ENCODE peak calls at places on chromosomes 5 and 9, in six cellular contexts. One of them, this sample, is unnamed.

GRCh38 chr5:67986761-67987160 is 228.8 kb upstream of the PIK3R1 start:
- DNase-seq in stimulated activated CD4-positive, alpha-beta T cell treated with anti-CD3 and anti-CD28 coated beads, Interleukin-1b, Interleukin-23, amount 100 ng/mL, for 4 hours: no peak
- DNase-seq in AG04450: no peak
- DNase-seq in germinal center: no peak
- DNase-seq in pancreas: no peak
- DNase-seq in heart left ventricle: no peak
- DNase-seq in this sample: no peak

GRCh38 chr9:134546231-134546731 is 95.3 kb upstream of the COL5A1 start:
- DNase-seq in pancreas: no peak
- DNase-seq in stimulated activated CD4-positive, alpha-beta T cell treated with anti-CD3 and anti-CD28 coated beads, Interleukin-1b, Interleukin-23, amount 100 ng/mL, for 4 hours: no peak
- DNase-seq in germinal center: no peak
- DNase-seq in heart left ventricle: no peak
- DNase-seq in AG04450: no peak
- DNase-seq in this sample: no peak

GRCh38 chr9:131469369-131469768 is 33.3 kb upstream of the POMT1 start:
- DNase-seq in heart left ventricle: no peak
- DNase-seq in stimulated activated CD4-positive, alpha-beta T cell treated with anti-CD3 and anti-CD28 coated beads, Interleukin-1b, Interleukin-23, amount 100 ng/mL, for 4 hours: no peak
- DNase-seq in pancreas: no peak
- DNase-seq in AG04450: no peak
- DNase-seq in germinal center: no peak
- DNase-seq in this sample: no peak

GRCh38 chr5:170159947-170160346 is 54.2 kb downstream of the FOXI1 start:
- DNase-seq in stimulated activated CD4-positive, alpha-beta T cell treated with anti-CD3 and anti-CD28 coated beads, Interleukin-1b, Interleukin-23, amount 100 ng/mL, for 4 hours: no peak
- DNase-seq in pancreas: no peak
- DNase-seq in germinal center: no peak
- DNase-seq in heart left ventricle: no peak
- DNase-seq in AG04450: no peak
- DNase-seq in this sample: no peak

GRCh38 chr9:20782289-20782688 is 98.2 kb downstream of the FOCAD start:
- DNase-seq in stimulated activated CD4-positive, alpha-beta T cell treated with anti-CD3 and anti-CD28 coated beads, Interleukin-1b, Interleukin-23, amount 100 ng/mL, for 4 hours: no peak
- DNase-seq in heart left ventricle: no peak
- DNase-seq in AG04450: no peak
- DNase-seq in pancreas: no peak
- DNase-seq in germinal center: no peak
- DNase-seq in this sample: no peak

GRCh38 chr9:21616082-21616778 is 134.1 kb upstream of the IFNE start:
- DNase-seq in AG04450: peak; percentile 87
- DNase-seq in pancreas: no peak
- DNase-seq in stimulated activated CD4-positive, alpha-beta T cell treated with anti-CD3 and anti-CD28 coated beads, Interleukin-1b, Interleukin-23, amount 100 ng/mL, for 4 hours: no peak
- DNase-seq in germinal center: no peak
- DNase-seq in heart left ventricle: no peak
- DNase-seq in this sample: no peak

GRCh38 chr5:89313044-89313443 is 430.1 kb upstream of the MEF2C start:
- DNase-seq in AG04450: no peak
- DNase-seq in germinal center: no peak
- DNase-seq in stimulated activated CD4-positive, alpha-beta T cell treated with anti-CD3 and anti-CD28 coated beads, Interleukin-1b, Interleukin-23, amount 100 ng/mL, for 4 hours: no peak
- DNase-seq in pancreas: no peak
- DNase-seq in heart left ventricle: no peak
- DNase-seq in this sample: no peak

GRCh38 chr5:151692312-151692711 is 5.6 kb upstream of the SPARC start:
- DNase-seq in germinal center: no peak
- DNase-seq in pancreas: no peak
- DNase-seq in AG04450: no peak
- DNase-seq in stimulated activated CD4-positive, alpha-beta T cell treated with anti-CD3 and anti-CD28 coated beads, Interleukin-1b, Interleukin-23, amount 100 ng/mL, for 4 hours: no peak
- DNase-seq in heart left ventricle: no peak
- DNase-seq in this sample: no peak

GRCh38 chr5:138032028-138032571 is 779 bp downstream of the FAM13B start:
- DNase-seq in heart left ventricle: peak; percentile 67
- DNase-seq in AG04450: no peak
- DNase-seq in pancreas: peak; percentile 47
- DNase-seq in germinal center: no peak
- DNase-seq in stimulated activated CD4-positive, alpha-beta T cell treated with anti-CD3 and anti-CD28 coated beads, Interleukin-1b, Interleukin-23, amount 100 ng/mL, for 4 hours: no peak
- DNase-seq in this sample: no peak

GRCh38 chr5:141560141-141560540 is 58.7 kb downstream of the DIAPH1 start:
- DNase-seq in germinal center: no peak
- DNase-seq in pancreas: peak; percentile 47
- DNase-seq in heart left ventricle: no peak
- DNase-seq in AG04450: no peak
- DNase-seq in stimulated activated CD4-positive, alpha-beta T cell treated with anti-CD3 and anti-CD28 coated beads, Interleukin-1b, Interleukin-23, amount 100 ng/mL, for 4 hours: no peak
- DNase-seq in this sample: no peak

GRCh38 chr5:143128412-143129071 is 274.9 kb downstream of the NR3C1 start:
- DNase-seq in germinal center: no peak
- DNase-seq in heart left ventricle: no peak
- DNase-seq in AG04450: no peak
- DNase-seq in pancreas: no peak
- DNase-seq in stimulated activated CD4-positive, alpha-beta T cell treated with anti-CD3 and anti-CD28 coated beads, Interleukin-1b, Interleukin-23, amount 100 ng/mL, for 4 hours: no peak
- DNase-seq in this sample: no peak

GRCh38 chr9:37442556-37442955 is 20.1 kb downstream of the GRHPR start:
- DNase-seq in germinal center: no peak
- DNase-seq in pancreas: no peak
- DNase-seq in AG04450: no peak
- DNase-seq in stimulated activated CD4-positive, alpha-beta T cell treated with anti-CD3 and anti-CD28 coated beads, Interleukin-1b, Interleukin-23, amount 100 ng/mL, for 4 hours: no peak
- DNase-seq in heart left ventricle: no peak
- DNase-seq in this sample: no peak

GRCh38 chr5:17190242-17190778 is 27.1 kb upstream of the BASP1 start:
- DNase-seq in germinal center: peak; percentile 40
- DNase-seq in stimulated activated CD4-positive, alpha-beta T cell treated with anti-CD3 and anti-CD28 coated beads, Interleukin-1b, Interleukin-23, amount 100 ng/mL, for 4 hours: no peak
- DNase-seq in pancreas: no peak
- DNase-seq in AG04450: peak; percentile 72
- DNase-seq in heart left ventricle: peak; percentile 12
- DNase-seq in this sample: no peak

This sample was measured in memory B cell.